ENCODE peak calls at places on chromosomes 1 and 21, in four cellular contexts. H is K562, L is GM12878, B is HepG2. U is an unnamed sample.

GRCh38 chr1:109760581-109761226 is 3.0 kb downstream of the EPS8L3 start:
- DNase-seq in H (no peak), L (no peak), B (no peak), U (peak)

GRCh38 chr21:46178961-46179360 is 5.3 kb downstream of the SPATC1L start:
- DNase-seq in H (no peak), L (no peak), B (no peak), U (no peak)

GRCh38 chr1:200443860-200444259 is 34.0 kb upstream of the ZNF281 start:
- DNase-seq in L (no peak), H (no peak), B (no peak), U (no peak)

GRCh38 chr1:110495926-110496600 is 22.9 kb downstream of the KCNA10 start:
- DNase-seq in L (no peak), B (peak), H (peak), U (peak)

GRCh38 chr1:93348104-93348780 is 2.5 kb downstream of the DR1 start:
- DNase-seq in H (no peak), B (no peak), L (no peak), U (no peak)

GRCh38 chr1:215156232-215156631 is 73.7 kb downstream of the KCNK2 start:
- DNase-seq in L (no peak), B (no peak), H (no peak), U (no peak)

GRCh38 chr1:19074902-19075721 is 118.6 kb upstream of the IFFO2 start:
- DNase-seq in L (no peak), H (no peak), B (no peak), U (no peak)

GRCh38 chr1:173128737-173129136 is 78.0 kb upstream of the TNFSF18 start:
- DNase-seq in B (no peak), H (no peak), L (no peak), U (no peak)

GRCh38 chr21:33232640-33233039 is 2.9 kb downstream of the IFNAR2 start:
- DNase-seq in L (no peak), B (peak), H (no peak), U (no peak)

GRCh38 chr1:176858421-176858916 is 306.0 kb downstream of the ASTN1 start:
- DNase-seq in H (no peak), B (no peak), L (no peak), U (no peak)

GRCh38 chr1:109927356-109927755 is 16.7 kb downstream of the CSF1 start:
- DNase-seq in H (no peak), L (no peak), B (no peak), U (no peak)

GRCh38 chr21:36701912-36702621 is 3.2 kb downstream of the SIM2 start:
- DNase-seq in H (no peak), B (no peak), L (no peak), U (no peak)

GRCh38 chr1:209157514-209158285 is 425.8 kb upstream of the CAMK1G start:
- DNase-seq in H (no peak), B (no peak), L (no peak), U (no peak)

GRCh38 chr1:187481581-187482148 is 652.9 kb downstream of the PLA2G4A start:
- DNase-seq in H (no peak), B (no peak), L (no peak), U (no peak)

GRCh38 chr1:54649130-54649898 is 7.7 kb downstream of the MROH7 start:
- DNase-seq in H (no peak), B (peak), L (no peak), U (no peak)

GRCh38 chr1:44417351-44418021 is 12.4 kb downstream of the RNF220 start:
- DNase-seq in H (no peak), B (no peak), L (no peak), U (peak)

GRCh38 chr1:224123136-224123535 is 9.2 kb downstream of the FBXO28 start:
- DNase-seq in L (no peak), B (no peak), H (no peak), U (no peak)

GRCh38 chr21:26837539-26837938 is 7.7 kb downstream of the ADAMTS1 start:
- DNase-seq in H (no peak), B (no peak), L (no peak), U (no peak)

GRCh38 chr1:204495078-204495753 is 611 bp upstream of the PIK3C2B start:
- DNase-seq in L (no peak), H (no peak), B (no peak), U (no peak)

GRCh38 chr1:35708179-35708891 is 10.3 kb downstream of the C1orf216 start:
- DNase-seq in H (no peak), L (no peak), B (no peak), U (no peak)

GRCh38 chr1:145956776-145957442 is 908 bp downstream of the LIX1L start:
- DNase-seq in B (no peak), H (no peak), L (no peak), U (no peak)

GRCh38 chr1:233025156-233025555 is 74.7 kb downstream of the NTPCR start:
- DNase-seq in B (peak), H (no peak), L (no peak), U (peak)

GRCh38 chr1:175708787-175709186 is 34.6 kb downstream of the TNR start:
- DNase-seq in L (no peak), H (peak), B (no peak), U (no peak)

GRCh38 chr1:9101510-9102146 is 27.3 kb downstream of the GPR157 start:
- DNase-seq in L (no peak), H (peak), B (peak), U (peak)

GRCh38 chr1:18452550-18452949 is 28.2 kb upstream of the KLHDC7A start:
- DNase-seq in H (peak), B (peak), L (peak), U (no peak)

GRCh38 chr21:33843216-33843615 is 72.4 kb downstream of the ATP5PO start:
- DNase-seq in H (no peak), L (no peak), B (no peak), U (no peak)

GRCh38 chr1:50929376-50929958 is 30.6 kb downstream of the FAF1 start:
- DNase-seq in B (peak), H (no peak), L (no peak), U (no peak)

GRCh38 chr1:84611796-84612195 is 37.6 kb upstream of the CTBS start:
- DNase-seq in L (no peak), B (no peak), H (no peak), U (no peak)

DNA sequence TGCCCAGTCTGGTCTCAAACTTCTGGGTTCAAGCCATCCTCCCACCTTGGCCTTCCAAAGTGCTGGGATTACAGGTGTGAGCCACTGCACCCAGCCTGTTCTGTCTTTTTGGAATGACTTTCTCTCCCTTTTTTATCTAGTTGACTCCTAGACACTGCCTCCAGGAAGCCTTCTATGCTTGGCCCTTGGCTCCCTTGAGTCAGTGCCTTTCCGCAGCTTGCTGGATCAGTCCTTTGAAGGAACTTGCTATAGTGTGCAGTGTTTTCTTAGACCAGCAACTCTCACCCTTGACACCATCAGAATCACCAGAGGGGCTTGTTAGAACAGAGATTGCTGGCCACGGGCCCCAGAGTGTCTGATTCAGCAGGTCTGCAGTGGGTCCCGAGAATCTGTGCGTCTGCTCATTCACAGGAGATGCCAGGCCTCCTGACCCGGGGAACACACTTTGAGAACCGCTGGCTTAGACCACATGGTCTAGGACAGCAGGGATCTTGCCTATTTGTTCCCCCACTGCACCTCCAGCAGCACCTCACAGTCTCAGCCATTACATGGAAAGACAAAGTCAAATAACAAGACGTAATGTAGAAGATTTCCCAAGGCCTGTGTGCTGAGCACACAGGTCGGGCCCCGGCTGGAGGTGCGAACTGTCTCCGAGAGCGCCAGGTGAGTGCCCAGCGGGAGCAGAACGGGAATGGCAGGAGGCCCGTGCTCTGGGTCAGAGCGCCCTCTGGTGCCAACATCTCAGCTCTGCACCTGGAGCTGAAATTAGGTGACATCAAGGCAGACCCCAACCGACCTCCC is 27.4 kb upstream of the CTPS1 start:
- DNase-seq in B (peak), H (peak), L (no peak), U (peak)
- TF ChIP-seq CREB1 in B (no peak), H (no peak), L (no peak), U (no peak)

DNA sequence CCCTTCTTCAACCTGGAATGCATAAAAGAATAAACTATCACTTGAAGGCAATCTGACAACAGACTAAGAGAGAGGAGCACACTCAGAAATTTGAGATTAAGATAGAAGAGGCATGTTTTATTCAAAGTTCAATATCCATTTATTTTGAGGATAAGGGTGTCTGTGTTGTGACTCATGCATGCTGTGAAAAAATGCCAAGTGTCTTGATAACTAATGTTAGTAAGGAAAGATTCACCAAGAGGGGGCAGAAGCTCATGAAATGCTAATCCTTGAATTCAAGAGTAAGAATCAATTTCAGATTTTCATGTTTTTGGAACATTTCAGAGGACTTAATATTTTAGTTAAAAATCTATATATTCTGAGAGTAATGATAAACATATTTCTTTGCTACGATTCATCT is 94.0 kb downstream of the IFI44 start:
- DNase-seq in L (no peak), H (no peak), B (no peak), U (no peak)
- TF ChIP-seq RAD21 in L (no peak), H (no peak), B (no peak), U (no peak)

GRCh38 chr21:15104470-15104869 is 39.7 kb upstream of the NRIP1 start:
- DNase-seq in H (no peak), B (no peak), L (no peak), U (no peak)

GRCh38 chr21:15094706-15095105 is 29.9 kb upstream of the NRIP1 start:
- DNase-seq in B (no peak), L (no peak), H (no peak), U (no peak)

GRCh38 chr21:15096146-15096545 is 31.3 kb upstream of the NRIP1 start:
- DNase-seq in H (no peak), L (no peak), B (no peak), U (no peak)

GRCh38 chr21:15097580-15097979 is 32.8 kb upstream of the NRIP1 start:
- DNase-seq in L (no peak), H (no peak), B (no peak), U (no peak)

GRCh38 chr21:15098908-15099307 is 34.1 kb upstream of the NRIP1 start:
- DNase-seq in L (no peak), H (no peak), B (no peak), U (no peak)
- TF ChIP-seq CHD2 in L (no peak), H (no peak), B (no peak), U (no peak)

GRCh38 chr21:31654340-31654739 is 5.2 kb upstream of the SOD1 start:
- DNase-seq in B (no peak), H (no peak), L (no peak), U (peak)

GRCh38 chr21:31660134-31660565 is 657 bp downstream of the SOD1 start:
- DNase-seq in H (no peak), L (no peak), B (no peak), U (no peak)

GRCh38 chr21:31656199-31657095 is 3.0 kb upstream of the SOD1 start:
- DNase-seq in L (no peak), H (no peak), B (no peak), U (no peak)

GRCh38 chr21:31659286-31660133 is at the start of gene SOD1:
- DNase-seq in H (peak), B (peak), L (peak), U (peak)

GRCh38 chr21:31658053-31658452 is 1.4 kb upstream of the SOD1 start:
- DNase-seq in B (peak), H (peak), L (no peak), U (no peak)
- TF ChIP-seq CREB1 in B (no peak), H (no peak), L (no peak), U (no peak)

DNA sequence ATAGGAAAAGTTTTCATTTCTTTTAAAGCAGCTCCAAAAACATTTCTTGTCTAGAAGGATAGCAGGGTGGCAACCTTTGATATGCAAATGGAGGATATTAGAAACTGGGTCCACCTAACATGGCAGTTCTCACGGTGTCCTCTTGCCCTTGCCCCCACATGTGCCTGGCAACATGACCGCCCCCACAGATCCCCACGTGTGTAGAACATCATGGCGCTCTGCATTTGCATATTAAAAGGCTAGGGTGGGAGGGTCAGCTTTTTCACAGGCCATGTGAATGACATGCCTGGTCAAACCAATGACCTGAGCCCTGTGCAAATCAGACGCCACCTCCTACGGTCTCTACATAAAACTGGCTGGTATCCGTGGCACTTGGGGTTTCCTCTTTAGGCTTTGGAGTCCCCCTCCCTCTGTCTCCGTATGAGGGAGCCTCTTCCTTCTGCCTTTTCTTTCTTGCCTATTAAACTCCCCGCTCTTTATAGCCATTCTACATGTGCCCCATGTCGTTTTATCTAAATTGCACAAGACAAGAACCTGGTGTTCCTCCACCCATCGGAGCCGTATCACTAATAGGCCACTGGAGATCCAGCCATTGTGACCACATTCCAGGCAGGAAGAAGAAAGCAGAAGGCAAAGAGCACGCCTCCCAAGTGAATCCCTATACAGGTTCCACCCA is 71.3 kb downstream of the WDR4 start:
- DNase-seq in H (no peak), L (no peak), B (no peak), U (no peak)
- TF ChIP-seq RAD21 in H (no peak), L (no peak), B (no peak), U (no peak)

GRCh38 chr21:35619184-35619583 is 441.1 kb downstream of the SETD4 start:
- DNase-seq in L (no peak), B (no peak), H (no peak), U (no peak)
- TF ChIP-seq CHD2 in L (no peak), B (no peak), H (no peak), U (no peak)

GRCh38 chr1:1569341-1569740 is 5.3 kb downstream of the SSU72 start:
- DNase-seq in B (no peak), L (no peak), H (no peak), U (no peak)

GRCh38 chr1:1567152-1567830 is 7.4 kb downstream of the SSU72 start:
- DNase-seq in L (no peak), B (no peak), H (no peak), U (no peak)

GRCh38 chr1:1564278-1564677 is 10.4 kb downstream of the SSU72 start:
- DNase-seq in L (no peak), B (no peak), H (no peak), U (no peak)

GRCh38 chr1:1565340-1565739 is 9.3 kb downstream of the SSU72 start:
- DNase-seq in H (no peak), L (no peak), B (no peak), U (no peak)

GRCh38 chr1:1567831-1568380 is 6.8 kb downstream of the SSU72 start:
- DNase-seq in H (no peak), B (no peak), L (no peak), U (no peak)
- TF ChIP-seq CREB1 in H (no peak), B (no peak), L (no peak), U (no peak)

DNA sequence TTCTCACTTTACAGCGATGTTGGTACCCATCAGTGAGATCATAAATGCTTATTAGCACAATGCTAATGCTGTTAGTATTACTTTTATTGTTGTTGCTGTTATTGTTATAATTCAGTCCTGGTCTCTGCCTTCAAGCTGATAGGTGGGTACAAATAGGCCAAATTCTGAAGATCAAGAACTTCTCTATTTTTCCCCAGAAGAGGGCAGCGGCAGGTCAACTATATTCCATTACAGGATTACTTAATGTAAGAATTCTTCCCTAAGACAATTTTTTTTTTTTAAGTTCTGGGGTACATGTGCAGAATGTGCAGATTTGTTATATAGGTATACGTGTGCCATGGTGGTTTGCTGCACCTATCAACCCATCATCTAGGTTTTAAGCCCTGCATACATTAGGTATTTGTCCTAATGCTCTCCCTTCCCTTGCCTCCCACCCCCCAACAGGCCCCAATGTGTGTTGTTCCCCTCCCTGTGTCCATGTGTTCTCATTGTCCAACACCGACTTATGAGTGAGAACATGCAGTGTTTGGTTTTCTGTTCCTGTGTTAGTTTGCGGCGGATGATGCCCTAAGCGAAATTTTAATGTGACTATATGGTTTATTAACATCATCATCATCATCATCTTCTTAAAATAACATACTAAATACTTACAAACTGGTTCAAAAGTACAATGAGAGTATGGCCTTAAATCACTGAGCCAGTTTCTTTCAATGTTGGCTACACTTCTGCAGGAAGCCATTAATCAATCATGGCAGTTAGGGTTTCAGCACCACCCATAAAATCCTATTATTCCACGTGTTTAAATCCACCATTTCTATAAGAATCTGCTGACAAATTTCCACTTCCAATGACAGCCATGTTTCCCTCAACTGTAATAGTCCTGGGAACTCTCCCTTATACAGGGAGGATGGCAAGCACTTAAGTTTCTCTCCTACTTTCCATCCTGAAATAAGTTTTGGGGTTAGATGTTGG is 19.2 kb downstream of the SLC19A2 start:
- DNase-seq in L (no peak), H (no peak), B (peak), U (no peak)
- TF ChIP-seq RAD21 in L (peak), H (peak), B (peak), U (peak)